ENCODE peak calls at places on chromosomes 3 and 15, in six cellular contexts. R, P, X, D, J and G are unnamed samples.
A peak's percentile ranks its signal among the peaks of the same experiment; 100 is the strongest.

GRCh38 chr15:33960160-33960559 is 8.1 kb upstream of the CHRM5 start:
- DNase-seq in R (peak; percentile 2), P (no peak), J (no peak), D (no peak), X (no peak), G (no peak)

GRCh38 chr3:31274406-31275024 is 258.2 kb upstream of the STT3B start:
- DNase-seq in P (peak; percentile 73), J (no peak), D (no peak), R (no peak), X (no peak), G (no peak)

GRCh38 chr3:187999821-188000220 is 154.1 kb upstream of the LPP start:
- DNase-seq in J (no peak), D (no peak), R (peak; percentile 30), X (no peak), P (no peak), G (no peak)

GRCh38 chr3:98855811-98856400 is 45.6 kb downstream of the DCBLD2 start:
- DNase-seq in D (no peak), J (no peak), X (peak; percentile 87), P (peak; percentile 96), R (no peak), G (peak; percentile 82)

GRCh38 chr3:16205156-16205870 is 30.8 kb downstream of the GALNT15 start:
- DNase-seq in J (no peak), X (peak; percentile 80), R (no peak), D (no peak), P (peak; percentile 56), G (no peak)

GRCh38 chr3:43998841-43999805 is 242.6 kb upstream of the TOPAZ1 start:
- DNase-seq in J (peak; percentile 56), R (no peak), P (peak; percentile 69), D (peak; percentile 83), X (no peak), G (no peak)

GRCh38 chr3:189598530-189598929 is 32.7 kb upstream of the TP63 start:
- DNase-seq in X (no peak), P (no peak), R (no peak), D (no peak), J (no peak), G (no peak)

GRCh38 chr3:196218155-196218712 is 1.9 kb downstream of the SLC51A start:
- DNase-seq in R (no peak), J (no peak), P (no peak), X (no peak), D (no peak), G (no peak)

GRCh38 chr15:52790941-52791751 is 1.0 kb upstream of the ONECUT1 start:
- DNase-seq in R (no peak), D (peak; percentile 60), P (no peak), J (no peak), X (no peak), G (no peak)

GRCh38 chr3:129567932-129568331 is 25.0 kb downstream of the H1-8 start:
- DNase-seq in X (no peak), D (no peak), J (no peak), P (no peak), R (no peak), G (no peak)

GRCh38 chr3:1967525-1967924 is 131.1 kb upstream of the CNTN4 start:
- DNase-seq in D (no peak), P (no peak), R (no peak), J (no peak), X (no peak), G (no peak)

GRCh38 chr3:4751057-4752051 is 227.9 kb upstream of the BHLHE40 start:
- DNase-seq in R (no peak), P (peak; percentile 91), J (no peak), X (peak; percentile 87), D (peak; percentile 74), G (peak; percentile 85)

GRCh38 chr3:49607796-49608195 is 53.5 kb downstream of the BSN start:
- DNase-seq in X (no peak), R (no peak), P (no peak), J (no peak), D (no peak), G (no peak)

GRCh38 chr3:111173328-111173900 is 101.8 kb downstream of the NECTIN3 start:
- DNase-seq in J (no peak), D (no peak), R (no peak), X (no peak), P (peak; percentile 69), G (no peak)

GRCh38 chr15:98727115-98728040 is 79.0 kb downstream of the IGF1R start:
- DNase-seq in P (peak; percentile 96), D (peak; percentile 95), J (no peak), R (peak; percentile 70), X (peak; percentile 78), G (peak; percentile 65)

GRCh38 chr3:194034556-194035336 is 101.2 kb upstream of the HES1 start:
- DNase-seq in P (no peak), D (peak; percentile 46), J (no peak), X (no peak), R (peak; percentile 86), G (no peak)

GRCh38 chr3:43372809-43373587 is 86.7 kb downstream of the SNRK start:
- DNase-seq in J (no peak), X (no peak), D (no peak), P (no peak), R (no peak), G (no peak)

GRCh38 chr15:85414495-85414894 is 34.1 kb downstream of the AKAP13 start:
- DNase-seq in D (no peak), R (no peak), J (no peak), X (no peak), P (peak; percentile 63), G (no peak)

GRCh38 chr15:85414037-85414436 is 33.6 kb downstream of the AKAP13 start:
- DNase-seq in D (no peak), J (no peak), R (no peak), X (no peak), P (peak; percentile 17), G (no peak)

GRCh38 chr15:85417276-85417675 is 36.9 kb downstream of the AKAP13 start:
- DNase-seq in P (no peak), D (no peak), R (no peak), J (no peak), X (no peak), G (no peak)

GRCh38 chr15:85414991-85415390 is 34.6 kb downstream of the AKAP13 start:
- DNase-seq in D (no peak), J (no peak), X (no peak), R (no peak), P (no peak), G (no peak)

GRCh38 chr15:85415779-85416178 is 35.4 kb downstream of the AKAP13 start:
- DNase-seq in P (peak; percentile 18), X (no peak), J (no peak), D (no peak), R (no peak), G (no peak)
- H3K4me3 ChIP-seq in P (no peak overlapping the region), X (no peak overlapping the region), J (no peak overlapping the region), D (no peak overlapping the region), R (no peak overlapping the region), G (no peak overlapping the region)

GRCh38 chr15:88241060-88241459 is 15.5 kb downstream of the NTRK3 start:
- DNase-seq in R (no peak), D (no peak), X (no peak), P (no peak), J (peak; percentile 32), G (no peak)
- TF ChIP-seq CTCF in R (no peak), D (no peak), X (no peak), P (no peak), J (peak; percentile 54), G (no peak)

GRCh38 chr15:63460210-63461135 is 43.9 kb upstream of the USP3 start:
- DNase-seq in D (no peak), X (no peak), J (no peak), P (no peak), R (peak; percentile 46), G (no peak)

GRCh38 chr15:63463030-63463429 is 41.4 kb upstream of the USP3 start:
- DNase-seq in J (no peak), X (no peak), P (no peak), R (no peak), D (no peak), G (no peak)

GRCh38 chr15:63458794-63459395 is 45.5 kb upstream of the USP3 start:
- DNase-seq in P (no peak), X (no peak), J (no peak), D (no peak), R (no peak), G (no peak)

GRCh38 chr15:63462053-63462452 is 42.3 kb upstream of the USP3 start:
- DNase-seq in R (no peak), P (peak; percentile 64), X (no peak), D (no peak), J (no peak), G (no peak)

GRCh38 chr15:63461230-63461629 is 43.2 kb upstream of the USP3 start:
- DNase-seq in D (peak; percentile 67), P (no peak), R (peak; percentile 34), X (no peak), J (no peak), G (no peak)
- H3K4me3 ChIP-seq in D (no peak overlapping the region), P (no peak overlapping the region), R (no peak overlapping the region), X (no peak overlapping the region), J (no peak overlapping the region), G (no peak overlapping the region)

DNA sequence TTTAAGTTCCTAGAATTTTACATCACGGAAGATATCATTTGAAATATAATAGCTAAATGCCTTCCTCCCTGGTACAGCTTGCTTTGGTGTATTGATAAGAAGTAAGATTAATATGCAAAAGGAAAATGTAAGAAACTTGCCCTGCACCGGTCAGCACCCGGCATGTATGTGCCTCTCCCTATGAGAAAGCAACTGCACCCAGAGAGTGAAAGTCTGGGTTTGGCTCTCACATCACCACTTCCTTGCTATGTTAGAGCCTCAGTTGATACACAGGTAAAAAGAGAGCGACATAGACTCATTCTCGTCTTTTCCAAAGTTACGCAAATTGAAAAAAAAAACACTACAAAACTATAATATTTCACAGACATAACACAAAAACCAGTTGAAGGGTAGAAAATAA is 96.7 kb downstream of the FOXP1 start:
- DNase-seq in X (no peak), J (no peak), R (no peak), P (no peak), D (no peak), G (no peak)
- TF ChIP-seq CTCF in X (no peak), J (no peak), R (no peak), P (no peak), D (no peak), G (no peak)